ENCODE peak calls at places on chromosomes 13 and 19, in eight cellular contexts. E is AG04449, F is A673, B is K562, A is body of pancreas, Y is psoas muscle, P is choroid plexus epithelial cell, W is breast epithelium. H is an unnamed sample.

GRCh38 chr19:1874554-1875185 is 10.6 kb downstream of the ABHD17A start:
- DNase-seq in A (no peak), E (no peak), F (no peak), W (no peak), P (no peak), B (peak), Y (no peak), H (peak)

GRCh38 chr13:73465629-73465974 is 406.8 kb downstream of the KLF5 start:
- DNase-seq in B (peak), E (no peak), W (no peak), F (peak), A (no peak), Y (no peak), P (no peak), H (no peak)

GRCh38 chr19:17020823-17021222 is 5.8 kb downstream of the CPAMD8 start:
- DNase-seq in P (peak), Y (no peak), F (peak), W (no peak), B (peak), E (no peak), A (no peak), H (peak)

GRCh38 chr13:42000836-42001235 is 39.9 kb upstream of the VWA8 start:
- DNase-seq in E (no peak), A (no peak), Y (no peak), F (no peak), B (no peak), W (no peak), P (no peak), H (no peak)

GRCh38 chr13:33349996-33350826 is 64.7 kb upstream of the STARD13 start:
- DNase-seq in P (peak), W (no peak), A (peak), Y (peak), B (no peak), F (peak), E (no peak), H (no peak)

GRCh38 chr13:33872005-33872351 is 54.0 kb downstream of the RFC3 start:
- DNase-seq in Y (no peak), B (no peak), W (no peak), F (no peak), E (no peak), P (no peak), A (peak), H (no peak)

GRCh38 chr19:3440082-3440481 is 40.2 kb downstream of the SMIM24 start:
- DNase-seq in P (no peak), E (no peak), F (peak), A (peak), B (peak), Y (peak), W (no peak), H (peak)

GRCh38 chr13:108816381-108816780 is 187.0 kb downstream of the MYO16 start:
- DNase-seq in Y (no peak), P (peak), W (no peak), A (no peak), E (no peak), B (peak), F (no peak), H (peak)

GRCh38 chr19:13843104-13843921 is 33.6 kb upstream of the NANOS3 start:
- DNase-seq in B (no peak), A (peak), E (no peak), Y (peak), P (no peak), F (peak), W (peak), H (no peak)

GRCh38 chr13:51833980-51834379 is 11.0 kb downstream of the TMEM272 start:
- DNase-seq in B (no peak), W (no peak), F (no peak), E (no peak), P (no peak), Y (no peak), A (no peak), H (peak)
- TF ChIP-seq CTCF in B (no peak), W (no peak), F (no peak), E (no peak), P (no peak), Y (no peak), A (no peak), H (no peak)

DNA sequence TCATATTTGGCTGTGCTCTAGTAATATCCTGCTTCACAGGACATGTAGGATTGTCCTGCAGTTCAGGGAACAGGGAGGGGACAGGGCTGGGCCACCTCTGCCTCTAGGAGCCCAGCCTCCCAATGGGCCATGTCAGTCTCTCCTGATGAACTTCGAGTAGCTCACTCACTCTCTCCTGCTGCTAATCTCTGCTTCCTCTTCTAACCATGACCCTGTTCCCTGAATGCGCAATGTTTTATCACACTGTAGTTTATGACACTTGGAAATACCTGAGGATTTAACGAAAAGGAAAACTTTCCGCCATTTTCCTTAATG is 9.2 kb downstream of the PARP4 start:
- DNase-seq in Y (no peak), P (no peak), W (no peak), E (no peak), B (peak), A (no peak), F (no peak), H (peak)
- H3K4me3 ChIP-seq in Y (no peak), P (no peak), W (no peak), E (no peak), B (no peak), A (no peak), F (no peak), H (no peak)

DNA sequence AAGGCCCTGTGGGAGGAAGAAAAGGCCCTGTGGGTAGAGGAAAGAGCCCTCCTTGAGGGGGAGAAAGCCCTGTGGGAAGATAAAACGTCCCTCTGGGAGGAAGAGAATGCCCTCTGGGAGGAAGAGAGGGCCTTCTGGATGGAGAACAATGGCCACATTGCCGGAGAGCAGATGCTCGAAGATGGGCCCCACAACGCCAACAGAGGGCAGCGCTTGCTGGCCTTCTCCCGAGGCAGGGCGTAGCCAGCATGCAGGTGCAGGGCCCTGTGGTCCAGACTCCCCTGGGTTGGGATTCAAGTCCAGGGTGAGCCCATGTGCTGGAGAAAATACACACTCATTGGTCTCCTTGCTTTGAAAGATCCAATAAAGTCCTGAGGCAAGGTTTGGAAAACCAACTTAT is 4.1 kb downstream of the CCDC70 start:
- DNase-seq in P (no peak), W (no peak), F (no peak), E (no peak), B (peak), A (no peak), Y (no peak), H (no peak)
- TF ChIP-seq CTCF in P (no peak), W (no peak), F (no peak), E (no peak), B (peak), A (no peak), Y (no peak), H (peak)

GRCh38 chr19:38209671-38210457 is 14.2 kb downstream of the DPF1 start:
- DNase-seq in P (peak), F (no peak), Y (peak), W (peak), E (no peak), B (no peak), A (no peak), H (no peak)
- H3K4me3 ChIP-seq in P (peak), F (peak), Y (peak), W (peak), E (peak), B (no peak), A (no peak), H (no peak)

GRCh38 chr19:6925801-6926751 is 38.7 kb downstream of the ADGRE1 start:
- DNase-seq in A (no peak), E (no peak), B (no peak), W (no peak), P (no peak), Y (no peak), F (peak), H (peak)
- TF ChIP-seq CTCF in A (no peak), E (no peak), B (peak), W (no peak), P (no peak), Y (no peak), F (peak), H (peak)

DNA sequence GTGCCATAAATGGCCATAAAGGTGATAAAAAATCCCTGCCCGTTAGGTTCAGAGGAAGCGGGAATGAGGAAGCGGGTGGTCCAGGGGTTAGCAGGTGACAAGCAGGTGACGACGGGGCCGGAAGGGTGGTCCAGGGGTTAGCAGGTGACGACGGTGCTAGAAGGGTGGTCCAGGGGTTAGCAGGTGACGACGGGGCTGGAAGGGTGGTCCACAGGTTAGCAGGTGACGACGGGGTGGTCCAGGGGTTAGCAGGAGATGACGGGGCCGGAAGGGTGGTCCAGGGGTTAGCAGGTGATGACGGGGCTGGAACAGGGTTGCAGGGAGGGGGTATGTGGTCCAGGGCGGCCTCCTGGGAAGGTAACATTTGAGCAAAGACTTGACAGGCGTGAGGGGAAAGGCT is 6.3 kb downstream of the PRSS57 start:
- DNase-seq in E (no peak), A (no peak), W (no peak), B (no peak), F (no peak), P (no peak), Y (no peak), H (no peak)
- H3K4me3 ChIP-seq in E (no peak), A (no peak), W (no peak), B (no peak), F (no peak), P (no peak), Y (no peak), H (no peak)

GRCh38 chr19:5790573-5791520 is at the start of gene DUS3L:
- DNase-seq in B (peak), W (peak), F (peak), A (peak), P (peak), Y (peak), E (peak), H (peak)
- TF ChIP-seq CTCF in B (no peak), W (no peak), F (no peak), A (no peak), P (no peak), Y (no peak), E (no peak), H (no peak)

GRCh38 chr13:24261566-24261965 is 47.8 kb upstream of the C1QTNF9 start:
- DNase-seq in W (no peak), B (no peak), A (no peak), Y (no peak), F (no peak), E (no peak), P (no peak), H (no peak)

GRCh38 chr13:24264976-24265375 is 44.4 kb upstream of the C1QTNF9 start:
- DNase-seq in P (no peak), Y (no peak), A (no peak), B (no peak), W (no peak), E (no peak), F (no peak), H (no peak)

GRCh38 chr13:24265453-24265852 is 43.9 kb upstream of the C1QTNF9 start:
- DNase-seq in F (no peak), B (no peak), A (no peak), E (no peak), W (no peak), Y (no peak), P (no peak), H (no peak)

GRCh38 chr13:24267283-24267682 is 42.1 kb upstream of the C1QTNF9 start:
- DNase-seq in A (no peak), P (peak), W (no peak), Y (no peak), B (no peak), F (no peak), E (no peak), H (no peak)

GRCh38 chr13:24263652-24264051 is 45.7 kb upstream of the C1QTNF9 start:
- DNase-seq in B (no peak), W (no peak), Y (no peak), F (no peak), E (no peak), A (no peak), P (peak), H (no peak)
- H3K4me3 ChIP-seq in B (no peak), W (no peak), Y (no peak), F (no peak), E (no peak), A (no peak), P (no peak), H (no peak)

H was measured in NB4.